ENCODE peak calls at places on chromosomes 5 and 9, in seven cellular contexts. I is HEK293T; K is amygdala; D is naive thymus-derived CD8-positive, alpha-beta T cell; G is NT2/D1; F is NCI-H1092; R is H54. P is an unnamed sample.
A peak's percentile ranks its signal among the peaks of the same experiment; 100 is the strongest.

GRCh38 chr5:73448451-73449136 is at the start of gene FOXD1:
- DNase-seq in R (peak; percentile 84), I (peak; percentile 75), G (no peak), D (no peak), F (peak; percentile 84), K (no peak), P (peak; percentile 85)

GRCh38 chr5:67808340-67808739 is 407.2 kb upstream of the PIK3R1 start:
- DNase-seq in R (no peak), D (no peak), F (no peak), I (no peak), K (no peak), G (no peak), P (no peak)

GRCh38 chr9:86557063-86557766 is 203.0 kb upstream of the TUT7 start:
- DNase-seq in F (no peak), K (no peak), I (no peak), D (no peak), R (peak; percentile 10), G (no peak), P (no peak)

GRCh38 chr5:203246-203645 is 12.0 kb downstream of the LRRC14B start:
- DNase-seq in D (no peak), K (no peak), F (no peak), I (no peak), R (no peak), G (no peak), P (no peak)

GRCh38 chr5:98836175-98836574 is 62.7 kb downstream of the RGMB start:
- DNase-seq in K (no peak), D (no peak), F (no peak), I (no peak), G (no peak), R (no peak), P (no peak)

GRCh38 chr5:178435321-178436238 is 154.6 kb downstream of the COL23A1 start:
- DNase-seq in I (no peak), R (no peak), F (no peak), K (no peak), G (no peak), D (no peak), P (no peak)

GRCh38 chr9:114016629-114017423 is 61.3 kb downstream of the AMBP start:
- DNase-seq in I (no peak), K (no peak), R (no peak), G (no peak), F (no peak), D (peak; percentile 45), P (no peak)

GRCh38 chr5:6730407-6730806 is 17.2 kb downstream of the TENT4A start:
- DNase-seq in I (no peak), D (no peak), R (no peak), K (no peak), G (no peak), F (no peak), P (no peak)

GRCh38 chr9:136329636-136330405 is 2.5 kb downstream of the GPSM1 start:
- DNase-seq in R (no peak), D (no peak), G (no peak), I (no peak), F (no peak), K (no peak), P (no peak)

GRCh38 chr9:85202596-85202995 is 533.1 kb downstream of the NTRK2 start:
- DNase-seq in I (no peak), K (no peak), R (no peak), F (no peak), G (no peak), D (no peak), P (no peak)

GRCh38 chr9:83013261-83013610 is 49.7 kb downstream of the RASEF start:
- DNase-seq in R (no peak), G (no peak), D (no peak), I (no peak), F (no peak), K (no peak), P (no peak)

GRCh38 chr5:150904479-150905311 is at the start of gene ZNF300:
- DNase-seq in R (peak; percentile 64), F (no peak), I (peak; percentile 83), K (peak; percentile 76), D (peak; percentile 81), G (peak; percentile 82), P (peak; percentile 97)

GRCh38 chr9:99433555-99433954 is 211.5 kb downstream of the SEC61B start:
- DNase-seq in R (peak; percentile 80), G (no peak), K (no peak), I (peak; percentile 23), D (peak; percentile 65), F (no peak), P (no peak)

GRCh38 chr5:78235289-78235688 is 59.2 kb downstream of the AP3B1 start:
- DNase-seq in I (no peak), D (no peak), R (no peak), G (no peak), F (no peak), K (no peak), P (no peak)

GRCh38 chr5:82991678-82992323 is 85.4 kb downstream of the TMEM167A start:
- DNase-seq in R (peak; percentile 12), F (no peak), D (no peak), G (no peak), K (no peak), I (no peak), P (peak; percentile 40)

GRCh38 chr9:86246752-86247161 is 12.7 kb downstream of the C9orf153 start:
- DNase-seq in G (no peak), D (no peak), F (no peak), K (no peak), I (peak; percentile 19), R (no peak), P (no peak)

GRCh38 chr9:136198605-136199083 is 6.3 kb downstream of the LHX3 start:
- DNase-seq in I (no peak), R (no peak), G (no peak), F (no peak), D (no peak), K (no peak), P (no peak)

GRCh38 chr5:153619706-153620105 is 129.2 kb downstream of the GRIA1 start:
- DNase-seq in F (no peak), R (peak; percentile 9), G (no peak), K (no peak), D (no peak), I (no peak), P (no peak)

GRCh38 chr9:81521892-81522291 is 167.5 kb downstream of the TLE1 start:
- DNase-seq in I (no peak), R (no peak), G (no peak), D (no peak), F (no peak), K (no peak), P (no peak)

GRCh38 chr5:72232838-72233237 is 87.2 kb downstream of the MRPS27 start:
- DNase-seq in G (no peak), I (no peak), K (no peak), D (no peak), R (no peak), F (no peak), P (no peak)

GRCh38 chr5:1651971-1652872 is 128.5 kb upstream of the LPCAT1 start:
- DNase-seq in G (no peak), R (no peak), K (no peak), I (no peak), D (no peak), F (no peak), P (no peak)

GRCh38 chr5:14071433-14071832 is 71.7 kb upstream of the TRIO start:
- DNase-seq in R (no peak), D (no peak), K (no peak), G (no peak), I (no peak), F (no peak), P (no peak)

GRCh38 chr5:134255418-134256150 is 29.7 kb upstream of the PPP2CA start:
- DNase-seq in K (no peak), G (no peak), D (no peak), I (no peak), R (no peak), F (no peak), P (no peak)

GRCh38 chr9:98255064-98255577 is 328 bp downstream of the TBC1D2 start:
- DNase-seq in R (peak; percentile 54), K (no peak), D (no peak), F (no peak), G (no peak), I (peak; percentile 49), P (no peak)

GRCh38 chr9:96014078-96014477 is 138.6 kb downstream of the ERCC6L2 start:
- DNase-seq in K (no peak), R (no peak), I (no peak), F (no peak), D (peak; percentile 76), G (no peak), P (no peak)

GRCh38 chr5:173644700-173645436 is 28.4 kb upstream of the BOD1 start:
- DNase-seq in I (no peak), D (no peak), K (no peak), G (no peak), F (no peak), R (no peak), P (no peak)

GRCh38 chr5:116046261-116046660 is 14.0 kb downstream of the ARL14EPL start:
- DNase-seq in I (no peak), K (no peak), F (no peak), D (no peak), R (no peak), G (no peak), P (no peak)

GRCh38 chr5:153005711-153006110 is 484.8 kb upstream of the GRIA1 start:
- DNase-seq in K (no peak), I (no peak), R (no peak), D (no peak), G (no peak), F (no peak), P (no peak)

GRCh38 chr5:59829389-59829788 is 64.1 kb downstream of the PDE4D start:
- DNase-seq in D (no peak), K (no peak), R (no peak), F (no peak), I (no peak), G (no peak), P (no peak)

GRCh38 chr9:33166263-33167083 is 663 bp downstream of the B4GALT1 start:
- DNase-seq in F (peak; percentile 56), D (no peak), G (no peak), R (no peak), K (no peak), I (peak; percentile 52), P (no peak)

GRCh38 chr5:137071941-137072340 is 427.2 kb downstream of the SPOCK1 start:
- DNase-seq in F (no peak), R (no peak), D (no peak), G (no peak), K (no peak), I (no peak), P (no peak)

GRCh38 chr5:151295801-151296477 is 7.6 kb downstream of the SLC36A3 start:
- DNase-seq in I (no peak), D (no peak), F (no peak), G (no peak), R (no peak), K (no peak), P (no peak)

GRCh38 chr5:151483176-151483575 is 35.8 kb downstream of the SLC36A1 start:
- DNase-seq in G (no peak), I (no peak), R (no peak), F (no peak), K (no peak), D (no peak), P (no peak)

GRCh38 chr5:143226361-143226760 is 177.1 kb downstream of the NR3C1 start:
- DNase-seq in I (no peak), K (no peak), G (no peak), R (no peak), F (no peak), D (no peak), P (no peak)

GRCh38 chr5:2538169-2538568 is 213.3 kb downstream of the IRX2 start:
- DNase-seq in F (no peak), R (no peak), D (no peak), K (no peak), G (no peak), I (no peak), P (no peak)